ENCODE peak calls at places on chromosomes 5 and 9, in four cellular contexts. W, I, F and E are unnamed samples.

GRCh38 chr9:4502444-4502843 is 12.2 kb downstream of the SLC1A1 start:
- DNase-seq in W (no peak), I (no peak), F (no peak), E (no peak)

GRCh38 chr9:1273859-1274258 is 223.7 kb downstream of the DMRT2 start:
- DNase-seq in W (no peak), I (no peak), F (no peak), E (no peak)

GRCh38 chr9:94983552-94983951 is 257.1 kb downstream of the AOPEP start:
- DNase-seq in W (no peak), I (no peak), F (no peak), E (peak; percentile 82)

GRCh38 chr5:172731286-172732073 is 39.5 kb downstream of the DUSP1 start:
- DNase-seq in W (no peak), I (no peak), F (peak; percentile 47), E (peak; percentile 79)

GRCh38 chr5:126656397-126657007 is 55.8 kb downstream of the PHAX start:
- DNase-seq in W (peak; percentile 57), I (no peak), F (peak; percentile 42), E (peak; percentile 41)

GRCh38 chr5:119274767-119275130 is 81.1 kb upstream of the TNFAIP8 start:
- DNase-seq in W (peak; percentile 88), I (no peak), F (no peak), E (no peak)

GRCh38 chr5:132016721-132017250 is 5.3 kb upstream of the ACSL6 start:
- DNase-seq in W (no peak), I (no peak), F (no peak), E (no peak)

GRCh38 chr9:114888599-114888998 is 41.8 kb downstream of the TNFSF8 start:
- DNase-seq in W (no peak), I (no peak), F (no peak), E (no peak)

GRCh38 chr9:89410709-89411111 is 87.2 kb downstream of the SEMA4D start:
- DNase-seq in W (no peak), I (peak; percentile 75), F (no peak), E (no peak)

GRCh38 chr5:36535390-36535789 is 71.0 kb upstream of the SLC1A3 start:
- DNase-seq in W (no peak), I (no peak), F (no peak), E (no peak)

GRCh38 chr5:81140942-81141341 is 92.2 kb upstream of the CKMT2 start:
- DNase-seq in W (peak; percentile 80), I (no peak), F (no peak), E (no peak)

GRCh38 chr9:19493174-19493811 is 84.5 kb downstream of the ACER2 start:
- DNase-seq in W (peak; percentile 78), I (peak; percentile 11), F (peak; percentile 37), E (peak; percentile 15)

GRCh38 chr5:180602481-180603075 is 11.3 kb upstream of the SCGB3A1 start:
- DNase-seq in W (no peak), I (no peak), F (no peak), E (no peak)

GRCh38 chr9:125521462-125522327 is 185.3 kb downstream of the MAPKAP1 start:
- DNase-seq in W (peak; percentile 97), I (no peak), F (no peak), E (peak; percentile 35)

GRCh38 chr5:27682600-27682999 is 644.2 kb upstream of the CDH9 start:
- DNase-seq in W (no peak), I (no peak), F (no peak), E (peak; percentile 9)

GRCh38 chr5:40405985-40406384 is 273.7 kb upstream of the PTGER4 start:
- DNase-seq in W (no peak), I (no peak), F (no peak), E (no peak)

GRCh38 chr9:93265301-93265971 is 81.5 kb downstream of the WNK2 start:
- DNase-seq in W (no peak), I (no peak), F (peak; percentile 5), E (no peak)

GRCh38 chr5:72402959-72403628 is 82.9 kb downstream of the PTCD2 start:
- DNase-seq in W (no peak), I (no peak), F (peak; percentile 47), E (no peak)

GRCh38 chr9:87714819-87715218 is 11.1 kb upstream of the CTSL start:
- DNase-seq in W (peak; percentile 90), I (no peak), F (peak; percentile 24), E (peak; percentile 89)

GRCh38 chr5:75509956-75510355 is 1.5 kb downstream of the CERT1 start:
- DNase-seq in W (peak; percentile 60), I (no peak), F (no peak), E (peak; percentile 12)

GRCh38 chr5:1480217-1480616 is 35.0 kb upstream of the SLC6A3 start:
- DNase-seq in W (no peak), I (no peak), F (no peak), E (no peak)

GRCh38 chr5:59485629-59486439 is 407.7 kb downstream of the PDE4D start:
- DNase-seq in W (no peak), I (no peak), F (no peak), E (no peak)
- TF ChIP-seq MXI1 in W (no peak), I (no peak), F (no peak), E (no peak)

GRCh38 chr5:138611295-138612220 is 36.4 kb upstream of the HSPA9 start:
- DNase-seq in W (no peak), I (no peak), F (peak; percentile 65), E (no peak)
- TF ChIP-seq BHLHE40 in W (no peak), I (no peak), F (no peak), E (no peak)

GRCh38 chr5:137619191-137619870 is 116.6 kb downstream of the KLHL3 start:
- DNase-seq in W (peak; percentile 81), I (no peak), F (no peak), E (no peak)
- TF ChIP-seq MXI1 in W (no peak), I (no peak), F (no peak), E (no peak)

GRCh38 chr5:6599739-6600138 is 33.1 kb downstream of the NSUN2 start:
- DNase-seq in W (no peak), I (no peak), F (no peak), E (no peak)

GRCh38 chr5:6596388-6596787 is 36.5 kb downstream of the NSUN2 start:
- DNase-seq in W (no peak), I (no peak), F (no peak), E (no peak)

GRCh38 chr5:6601271-6601670 is 31.6 kb downstream of the NSUN2 start:
- DNase-seq in W (no peak), I (no peak), F (no peak), E (no peak)

GRCh38 chr5:6597557-6597956 is 35.3 kb downstream of the NSUN2 start:
- DNase-seq in W (no peak), I (no peak), F (no peak), E (no peak)

DNA sequence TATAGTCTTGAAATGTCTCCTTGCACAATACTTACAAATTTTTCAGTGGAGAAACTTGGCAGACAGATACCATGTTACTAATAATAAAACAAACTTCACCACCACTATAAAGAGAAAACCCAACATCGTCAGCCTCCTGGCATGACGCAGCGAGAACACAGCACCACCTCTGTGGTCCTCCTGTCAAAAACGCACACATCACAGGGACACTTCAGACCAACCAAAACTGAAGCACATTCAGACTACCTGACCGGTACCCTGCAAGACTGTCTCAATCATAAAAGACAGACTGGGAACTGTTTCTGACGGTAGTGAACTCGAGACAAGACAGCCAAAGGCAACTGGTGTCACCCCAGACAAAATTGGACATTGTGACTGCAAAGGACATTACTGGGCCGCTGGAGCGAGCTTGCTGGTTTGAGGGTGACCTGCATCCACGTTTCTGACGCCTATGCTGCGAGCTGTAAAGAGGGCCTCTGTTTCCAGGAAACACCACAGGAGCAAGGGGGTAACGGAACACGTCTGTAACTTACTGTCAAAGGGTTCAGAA is 34.4 kb downstream of the NSUN2 start:
- DNase-seq in W (peak; percentile 11), I (no peak), F (no peak), E (no peak)
- TF ChIP-seq BHLHE40 in W (no peak), I (no peak), F (no peak), E (no peak)